ENCODE peak calls at places on chromosomes 5 and 9, in four cellular contexts. Q is OCI-LY7; T is activated effector memory CD4-positive, alpha-beta T cell treated with Interleukin-2 at 50 U/mL for 16 hours; G is stimulated activated CD4-positive, alpha-beta T cell treated with anti-CD3 and anti-CD28 coated beads, TNF-alpha, amount 100 ng/mL, for 1 hour. F is an unnamed sample.

GRCh38 chr5:10559151-10559550 is 4.7 kb upstream of the ANKRD33B start:
- DNase-seq in Q (no peak), T (no peak), G (no peak), F (no peak)

GRCh38 chr5:132592521-132592920 is 35.7 kb downstream of the RAD50 start:
- DNase-seq in Q (no peak), T (no peak), G (no peak), F (no peak)

GRCh38 chr5:93421987-93422391 is 159.0 kb downstream of the NR2F1-AS1 start:
- DNase-seq in Q (no peak), T (no peak), G (no peak), F (no peak)

GRCh38 chr9:90307177-90307833 is 335.3 kb downstream of the DIRAS2 start:
- DNase-seq in Q (no peak), T (no peak), G (no peak), F (no peak)

GRCh38 chr5:36055984-36056383 is 10.7 kb downstream of the UGT3A2 start:
- DNase-seq in Q (no peak), T (no peak), G (no peak), F (no peak)

GRCh38 chr5:102583663-102584062 is 84.9 kb upstream of the SLCO6A1 start:
- DNase-seq in Q (peak), T (no peak), G (no peak), F (no peak)

GRCh38 chr5:135157421-135158314 is 123.6 kb upstream of the PITX1 start:
- DNase-seq in Q (no peak), T (no peak), G (no peak), F (no peak)

GRCh38 chr5:6576861-6577501 is 55.9 kb downstream of the NSUN2 start:
- DNase-seq in Q (peak), T (no peak), G (no peak), F (peak)

GRCh38 chr5:103901885-103902284 is 339.3 kb upstream of the NUDT12 start:
- DNase-seq in Q (no peak), T (no peak), G (no peak), F (no peak)

GRCh38 chr9:13278368-13279246 is 885 bp downstream of the MPDZ start:
- DNase-seq in Q (no peak), T (no peak), G (no peak), F (no peak)

GRCh38 chr9:131361202-131361833 is 32.6 kb upstream of the PRRC2B start:
- DNase-seq in Q (no peak), T (no peak), G (no peak), F (peak)

GRCh38 chr5:132237141-132237540 is 9.5 kb upstream of the P4HA2 start:
- DNase-seq in Q (no peak), T (no peak), G (no peak), F (no peak)

GRCh38 chr5:122656107-122656506 is 118.8 kb upstream of the SNX2 start:
- DNase-seq in Q (no peak), T (no peak), G (no peak), F (no peak)

GRCh38 chr9:128724744-128725211 is 851 bp upstream of the ZDHHC12 start:
- DNase-seq in Q (peak), T (peak), G (no peak), F (peak)

GRCh38 chr5:51380603-51381207 is 2.5 kb upstream of the ISL1 start:
- DNase-seq in Q (peak), T (no peak), G (no peak), F (no peak)

GRCh38 chr9:88060746-88061145 is 77.5 kb downstream of the SPATA31C2 start:
- DNase-seq in Q (no peak), T (no peak), G (no peak), F (no peak)

GRCh38 chr5:23825196-23825595 is 317.8 kb downstream of the PRDM9 start:
- DNase-seq in Q (no peak), T (no peak), G (no peak), F (no peak)

GRCh38 chr5:3116366-3116765 is 364.9 kb upstream of the IRX2 start:
- DNase-seq in Q (no peak), T (no peak), G (no peak), F (no peak)

GRCh38 chr9:967851-968641 is 8.4 kb upstream of the DMRT3 start:
- DNase-seq in Q (no peak), T (no peak), G (no peak), F (no peak)

GRCh38 chr5:111385970-111386831 is 126.1 kb downstream of the STARD4 start:
- DNase-seq in Q (no peak), T (no peak), G (no peak), F (no peak)

GRCh38 chr5:67105270-67105669 is 91.3 kb downstream of the CD180 start:
- DNase-seq in Q (no peak), T (no peak), G (no peak), F (no peak)

GRCh38 chr9:69323886-69324285 is 1.1 kb upstream of the ENTREP1 start:
- DNase-seq in Q (no peak), T (no peak), G (no peak), F (no peak)

GRCh38 chr5:54651482-54652076 is 134.0 kb downstream of the SNX18 start:
- DNase-seq in Q (no peak), T (no peak), G (no peak), F (peak)

GRCh38 chr9:137866226-137867141 is 11.1 kb upstream of the CACNA1B start:
- DNase-seq in Q (no peak), T (no peak), G (no peak), F (no peak)

GRCh38 chr5:53334431-53334941 is 145.9 kb upstream of the FST start:
- DNase-seq in Q (no peak), T (no peak), G (no peak), F (peak)

GRCh38 chr5:147668385-147668784 is 114.1 kb downstream of the JAKMIP2 start:
- DNase-seq in Q (no peak), T (no peak), G (no peak), F (no peak)

GRCh38 chr5:162858770-162859169 is 578.6 kb upstream of the CCNG1 start:
- DNase-seq in Q (no peak), T (no peak), G (no peak), F (no peak)

GRCh38 chr5:127386557-127386956 is 96.0 kb downstream of the MEGF10 start:
- DNase-seq in Q (no peak), T (no peak), G (no peak), F (no peak)

GRCh38 chr9:35341585-35341984 is 148.3 kb upstream of the RUSC2 start:
- DNase-seq in Q (no peak), T (no peak), G (no peak), F (no peak)

GRCh38 chr9:136902259-136902821 is 16.0 kb downstream of the TRAF2 start:
- DNase-seq in Q (no peak), T (peak), G (peak), F (no peak)

GRCh38 chr9:123769723-123770122 is 160.2 kb downstream of the DENND1A start:
- DNase-seq in Q (no peak), T (no peak), G (no peak), F (no peak)